ENCODE peak calls at places on chromosome X, in eight cellular contexts. Y, R, E, B, O, X, I and S are unnamed samples.

GRCh38 chrX:20181563-20182329 is 40.1 kb upstream of the EIF1AX start:
- DNase-seq in Y (no peak), R (no peak), E (no peak), B (no peak), O (no peak), X (no peak), I (no peak), S (no peak)

GRCh38 chrX:81900522-81900921 is 698.6 kb downstream of the SH3BGRL start:
- DNase-seq in Y (no peak), R (peak), E (no peak), B (no peak), O (no peak), X (no peak), I (no peak), S (no peak)

GRCh38 chrX:37287741-37288424 is 61.3 kb upstream of the PRRG1 start:
- DNase-seq in Y (no peak), R (peak), E (no peak), B (no peak), O (no peak), X (no peak), I (no peak), S (no peak)

GRCh38 chrX:109186939-109187338 is 294.9 kb downstream of the GUCY2F start:
- DNase-seq in Y (no peak), R (no peak), E (no peak), B (no peak), O (no peak), X (no peak), I (no peak), S (no peak)

GRCh38 chrX:103220511-103221406 is 5.9 kb downstream of the BEX4 start:
- DNase-seq in Y (no peak), R (no peak), E (no peak), B (peak), O (no peak), X (no peak), I (no peak), S (no peak)

GRCh38 chrX:120462370-120462769 is 6.7 kb downstream of the LAMP2 start:
- DNase-seq in Y (no peak), R (no peak), E (no peak), B (no peak), O (no peak), X (no peak), I (no peak), S (no peak)

GRCh38 chrX:17634542-17635207 is 102.6 kb upstream of the SCML1 start:
- DNase-seq in Y (no peak), R (no peak), E (no peak), B (no peak), O (no peak), X (no peak), I (no peak), S (no peak)

GRCh38 chrX:3124041-3124440 is 82.8 kb downstream of the ARSF start:
- DNase-seq in Y (no peak), R (no peak), E (no peak), B (no peak), O (no peak), X (no peak), I (no peak), S (no peak)

GRCh38 chrX:22194207-22194606 is 78.5 kb upstream of the CBLL2 start:
- DNase-seq in Y (no peak), R (no peak), E (no peak), B (no peak), O (no peak), X (no peak), I (no peak), S (no peak)

GRCh38 chrX:729583-730409 is 99.2 kb downstream of the SHOX start:
- DNase-seq in Y (no peak), R (no peak), E (no peak), B (no peak), O (no peak), X (no peak), I (no peak), S (no peak)

GRCh38 chrX:8845060-8845459 is 43.9 kb upstream of the FAM9A start:
- DNase-seq in Y (no peak), R (peak), E (no peak), B (peak), O (no peak), X (no peak), I (no peak), S (no peak)

GRCh38 chrX:49915352-49916222 is 6.8 kb upstream of the CLCN5 start:
- DNase-seq in Y (peak), R (peak), E (peak), B (peak), O (peak), X (peak), I (peak), S (peak)

GRCh38 chrX:31201503-31201902 is 129.7 kb upstream of the FTHL17 start:
- DNase-seq in Y (no peak), R (no peak), E (no peak), B (no peak), O (no peak), X (no peak), I (no peak), S (no peak)

GRCh38 chrX:265502-265901 is 15.7 kb upstream of the PLCXD1 start:
- DNase-seq in Y (no peak), R (no peak), E (no peak), B (no peak), O (no peak), X (no peak), I (no peak), S (no peak)

GRCh38 chrX:143788265-143788664 is 67.7 kb upstream of the SPANXN2 start:
- DNase-seq in Y (peak), R (peak), E (peak), B (peak), O (peak), X (peak), I (no peak), S (peak)

GRCh38 chrX:154732421-154733071 is 18.3 kb downstream of the GAB3 start:
- DNase-seq in Y (no peak), R (peak), E (no peak), B (no peak), O (no peak), X (no peak), I (no peak), S (no peak)

GRCh38 chrX:131816551-131817136 is 206.5 kb upstream of the STK26 start:
- DNase-seq in Y (peak), R (peak), E (no peak), B (no peak), O (peak), X (peak), I (no peak), S (no peak)

GRCh38 chrX:48854898-48855297 is 19.5 kb upstream of the PCSK1N start:
- DNase-seq in Y (peak), R (peak), E (peak), B (peak), O (no peak), X (no peak), I (peak), S (no peak)

GRCh38 chrX:11423949-11424348 is 130.7 kb downstream of the AMELX start:
- DNase-seq in Y (no peak), R (no peak), E (no peak), B (no peak), O (peak), X (no peak), I (no peak), S (no peak)

GRCh38 chrX:10169180-10169579 is 12.4 kb downstream of the CLCN4 start:
- DNase-seq in Y (no peak), R (no peak), E (no peak), B (no peak), O (no peak), X (no peak), I (no peak), S (no peak)

GRCh38 chrX:30060718-30061117 is 154.6 kb upstream of the MAGEB2 start:
- DNase-seq in Y (no peak), R (peak), E (peak), B (peak), O (no peak), X (peak), I (peak), S (peak)

GRCh38 chrX:17020371-17020770 is 73.9 kb downstream of the REPS2 start:
- DNase-seq in Y (no peak), R (no peak), E (no peak), B (no peak), O (no peak), X (no peak), I (no peak), S (no peak)

GRCh38 chrX:69161786-69162349 is 3.4 kb downstream of the PJA1 start:
- DNase-seq in Y (no peak), R (no peak), E (no peak), B (no peak), O (no peak), X (no peak), I (no peak), S (no peak)

GRCh38 chrX:45781901-45782553 is 581.4 kb upstream of the DIPK2B start:
- DNase-seq in Y (no peak), R (peak), E (peak), B (peak), O (peak), X (no peak), I (no peak), S (peak)

GRCh38 chrX:71106427-71106826 is at the start of gene CXorf65:
- DNase-seq in Y (no peak), R (no peak), E (no peak), B (no peak), O (no peak), X (no peak), I (no peak), S (no peak)

GRCh38 chrX:23902419-23902818 is 5.3 kb downstream of the APOO start:
- DNase-seq in Y (peak), R (peak), E (peak), B (peak), O (peak), X (peak), I (no peak), S (peak)

GRCh38 chrX:72142094-72142843 is 10.6 kb upstream of the RTL5 start:
- DNase-seq in Y (no peak), R (no peak), E (peak), B (peak), O (no peak), X (peak), I (no peak), S (peak)

GRCh38 chrX:87140800-87141483 is 376.7 kb upstream of the KLHL4 start:
- DNase-seq in Y (no peak), R (no peak), E (no peak), B (no peak), O (no peak), X (no peak), I (no peak), S (no peak)

GRCh38 chrX:55451125-55451524 is 802 bp upstream of the MAGEH1 start:
- DNase-seq in Y (no peak), R (no peak), E (no peak), B (no peak), O (no peak), X (no peak), I (no peak), S (no peak)

GRCh38 chrX:69088171-69088938 is 76.9 kb downstream of the PJA1 start:
- DNase-seq in Y (no peak), R (no peak), E (peak), B (no peak), O (no peak), X (peak), I (no peak), S (no peak)

GRCh38 chrX:7132335-7133035 is 15.0 kb upstream of the STS start:
- DNase-seq in Y (peak), R (peak), E (peak), B (peak), O (no peak), X (no peak), I (peak), S (peak)

GRCh38 chrX:153474718-153475117 is 4.3 kb upstream of the HAUS7 start:
- DNase-seq in Y (no peak), R (peak), E (peak), B (peak), O (no peak), X (no peak), I (no peak), S (peak)

GRCh38 chrX:135649561-135649960 is 63.9 kb upstream of the CT45A1 start:
- DNase-seq in Y (no peak), R (no peak), E (no peak), B (no peak), O (no peak), X (no peak), I (no peak), S (no peak)

GRCh38 chrX:134013092-134013497 is 27.7 kb upstream of the GPC3 start:
- DNase-seq in Y (no peak), R (peak), E (no peak), B (no peak), O (no peak), X (no peak), I (no peak), S (no peak)

GRCh38 chrX:148316446-148316845 is 184.0 kb upstream of the AFF2 start:
- DNase-seq in Y (no peak), R (no peak), E (no peak), B (no peak), O (no peak), X (no peak), I (no peak), S (no peak)

GRCh38 chrX:148309413-148309812 is 191.0 kb upstream of the AFF2 start:
- DNase-seq in Y (no peak), R (no peak), E (no peak), B (no peak), O (no peak), X (no peak), I (no peak), S (no peak)

GRCh38 chrX:148311544-148311943 is 188.9 kb upstream of the AFF2 start:
- DNase-seq in Y (peak), R (no peak), E (no peak), B (no peak), O (peak), X (no peak), I (no peak), S (no peak)

GRCh38 chrX:148310402-148311200 is 189.8 kb upstream of the AFF2 start:
- DNase-seq in Y (peak), R (no peak), E (no peak), B (no peak), O (peak), X (no peak), I (no peak), S (no peak)
- TF ChIP-seq EZH2phosphoT487 in Y (no peak), R (no peak), E (no peak), B (no peak), O (no peak), X (no peak), I (no peak), S (no peak)

GRCh38 chrX:53279296-53280237 is 1.8 kb downstream of the IQSEC2 start:
- DNase-seq in Y (no peak), R (no peak), E (no peak), B (peak), O (no peak), X (no peak), I (no peak), S (no peak)

GRCh38 chrX:53280316-53280702 is 1.1 kb downstream of the IQSEC2 start:
- DNase-seq in Y (no peak), R (no peak), E (no peak), B (no peak), O (no peak), X (no peak), I (no peak), S (no peak)

GRCh38 chrX:53282313-53282712 is 929 bp upstream of the IQSEC2 start:
- DNase-seq in Y (no peak), R (no peak), E (peak), B (no peak), O (no peak), X (no peak), I (no peak), S (no peak)

GRCh38 chrX:53281321-53281822 is at the start of gene IQSEC2:
- DNase-seq in Y (no peak), R (peak), E (peak), B (peak), O (no peak), X (no peak), I (peak), S (peak)

GRCh38 chrX:53280703-53281320 is 572 bp downstream of the IQSEC2 start:
- DNase-seq in Y (no peak), R (peak), E (peak), B (no peak), O (no peak), X (no peak), I (no peak), S (no peak)
- H3K27ac ChIP-seq in Y (no peak), R (peak), E (no peak), B (no peak), O (no peak), X (peak), I (peak), S (peak)

DNA sequence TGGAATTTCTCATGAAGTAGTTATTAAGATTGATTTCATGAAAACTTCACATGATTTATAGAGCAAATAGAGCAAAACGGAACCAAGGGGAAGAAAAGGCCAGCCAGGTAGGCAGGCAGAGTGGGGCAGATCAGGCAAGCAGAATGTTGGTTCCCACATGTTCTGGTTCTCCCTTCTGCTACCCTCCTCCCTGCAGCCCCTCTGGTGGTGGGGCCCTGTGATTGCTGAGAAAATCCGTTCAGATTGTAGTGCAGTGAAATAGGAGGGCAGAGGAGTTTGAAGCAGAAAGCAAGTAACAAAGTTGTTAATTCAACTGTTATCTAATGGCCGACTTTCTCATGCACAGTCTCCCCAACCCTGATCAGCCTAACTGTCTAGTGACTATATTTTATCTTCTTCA is 185.3 kb downstream of the MID1IP1 start:
- DNase-seq in Y (no peak), R (no peak), E (no peak), B (peak), O (no peak), X (no peak), I (no peak), S (no peak)
- TF ChIP-seq CTCF in Y (no peak), R (no peak), E (no peak), B (peak), O (no peak), X (no peak), I (no peak), S (no peak)

DNA sequence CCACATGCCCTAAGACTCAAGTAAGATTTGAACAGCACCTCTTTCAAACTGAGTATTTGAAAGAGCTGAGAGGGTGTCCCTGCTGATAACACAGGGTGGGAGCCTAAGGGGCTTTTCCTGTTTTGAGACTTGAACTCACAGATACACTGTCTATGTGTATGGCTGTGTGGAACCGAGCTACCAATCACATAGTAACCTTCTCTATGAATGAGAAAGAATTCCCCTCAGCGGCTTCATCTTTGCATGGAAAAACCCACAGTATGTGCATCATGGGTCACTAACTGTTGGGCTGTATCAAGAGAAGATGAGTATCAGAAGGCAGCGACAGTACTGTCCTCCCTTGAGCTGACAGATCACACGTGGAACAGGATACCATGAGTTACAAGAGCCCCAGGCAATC is 336.3 kb downstream of the AFF2 start:
- DNase-seq in Y (no peak), R (no peak), E (no peak), B (no peak), O (no peak), X (no peak), I (no peak), S (no peak)
- TF ChIP-seq EZH2phosphoT487 in Y (no peak), R (no peak), E (no peak), B (no peak), O (no peak), X (no peak), I (no peak), S (no peak)

GRCh38 chrX:13216139-13216538 is 103.7 kb downstream of the ATXN3L start:
- DNase-seq in Y (no peak), R (no peak), E (no peak), B (no peak), O (no peak), X (no peak), I (no peak), S (no peak)
- H3K27ac ChIP-seq in Y (no peak), R (peak), E (no peak), B (no peak), O (no peak), X (peak), I (no peak), S (peak)

GRCh38 chrX:104343408-104344129 is 88.8 kb upstream of the ESX1 start:
- DNase-seq in Y (peak), R (peak), E (peak), B (peak), O (peak), X (peak), I (peak), S (peak)

GRCh38 chrX:104342065-104342464 is 87.3 kb upstream of the ESX1 start:
- DNase-seq in Y (no peak), R (no peak), E (no peak), B (no peak), O (no peak), X (no peak), I (no peak), S (no peak)

GRCh38 chrX:104351173-104351769 is 96.5 kb upstream of the ESX1 start:
- DNase-seq in Y (no peak), R (peak), E (no peak), B (no peak), O (no peak), X (no peak), I (peak), S (no peak)

GRCh38 chrX:104347860-104348259 is 93.1 kb upstream of the ESX1 start:
- DNase-seq in Y (no peak), R (no peak), E (no peak), B (no peak), O (no peak), X (no peak), I (no peak), S (no peak)
- TF ChIP-seq CTCF in Y (no peak), R (no peak), E (no peak), B (no peak), O (no peak), X (no peak), I (no peak), S (no peak)

GRCh38 chrX:118977424-118977823 is 3.0 kb downstream of the LONRF3 start:
- DNase-seq in Y (no peak), R (no peak), E (no peak), B (no peak), O (no peak), X (no peak), I (no peak), S (no peak)

GRCh38 chrX:118976599-118977340 is 2.4 kb downstream of the LONRF3 start:
- DNase-seq in Y (peak), R (peak), E (no peak), B (no peak), O (no peak), X (peak), I (no peak), S (peak)

GRCh38 chrX:118974088-118974907 is at the start of gene LONRF3:
- DNase-seq in Y (peak), R (peak), E (peak), B (no peak), O (peak), X (peak), I (no peak), S (peak)

GRCh38 chrX:118974908-118975671 is 672 bp downstream of the LONRF3 start:
- DNase-seq in Y (no peak), R (peak), E (peak), B (peak), O (peak), X (peak), I (no peak), S (peak)

DNA sequence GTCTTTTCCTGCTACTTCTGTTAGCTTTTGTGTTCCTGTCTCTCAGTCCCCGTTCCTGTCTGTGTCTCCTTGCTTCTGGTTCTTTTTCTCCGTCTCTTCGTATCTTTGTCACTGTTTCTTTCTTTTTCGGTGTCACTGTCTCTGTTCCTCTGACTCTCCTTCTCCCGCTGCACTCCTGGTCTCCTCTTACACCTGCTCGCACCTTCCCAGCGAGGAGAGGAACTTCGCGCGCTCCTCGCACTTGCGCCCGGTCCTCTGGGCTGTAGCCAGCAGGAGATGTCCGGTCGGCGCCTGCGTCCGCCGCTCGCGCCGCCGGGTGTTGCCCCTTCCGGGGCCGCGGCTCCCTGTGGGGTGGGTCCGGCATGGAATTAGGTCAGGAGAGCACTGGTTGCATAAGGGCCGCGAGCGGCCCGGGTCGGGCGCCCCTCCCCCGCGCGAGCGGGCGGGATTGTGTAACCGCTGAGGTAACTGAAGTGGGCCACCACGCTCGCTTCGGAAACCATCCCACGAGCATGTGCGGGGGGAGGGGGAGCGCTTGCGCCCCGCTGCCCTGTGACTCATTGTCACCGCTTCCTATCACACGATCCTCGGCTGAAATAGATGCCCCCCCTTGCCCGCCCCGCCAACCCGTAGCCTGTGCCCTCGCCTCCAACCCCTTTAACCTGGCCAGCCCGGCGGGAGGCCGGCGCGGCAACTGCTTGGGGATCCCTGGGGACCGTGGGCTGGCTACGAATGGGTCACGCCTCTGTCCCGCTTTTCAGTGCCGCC is 1.6 kb downstream of the LONRF3 start:
- DNase-seq in Y (no peak), R (peak), E (peak), B (peak), O (no peak), X (peak), I (no peak), S (peak)
- TF ChIP-seq EZH2phosphoT487 in Y (peak), R (peak), E (peak), B (no peak), O (no peak), X (no peak), I (no peak), S (no peak)

GRCh38 chrX:100659431-100660137 is 15.6 kb downstream of the SRPX2 start:
- DNase-seq in Y (no peak), R (no peak), E (no peak), B (no peak), O (no peak), X (no peak), I (no peak), S (no peak)
- H3K27ac ChIP-seq in Y (no peak), R (no peak), E (no peak), B (no peak), O (no peak), X (no peak), I (no peak), S (peak)